ENCODE peak calls at places on chromosomes 6 and 20, in five cellular contexts. T is suprapubic skin, F is stomach, N is K562, E is HepG2. W is an unnamed sample. For H3K27me3, the result is how much of the 10 kb centered on the place peaks cover.

GRCh38 chr20:25579081-25579770 is 6.1 kb downstream of the NINL start:
- DNase-seq in T (no peak), F (no peak), N (no peak), E (peak), W (no peak)

GRCh38 chr6:71419954-71420692 is 131.5 kb downstream of the OGFRL1 start:
- DNase-seq in T (peak), F (peak), N (no peak), E (no peak), W (peak)

GRCh38 chr6:36197739-36198221 is 1.2 kb downstream of the BRPF3 start:
- DNase-seq in T (peak), F (no peak), N (peak), E (no peak), W (no peak)

GRCh38 chr6:54188832-54189231 is 77.6 kb downstream of the MLIP start:
- DNase-seq in T (no peak), F (no peak), N (no peak), E (no peak), W (no peak)

GRCh38 chr20:62734881-62735280 is 26.2 kb downstream of the NTSR1 start:
- DNase-seq in T (no peak), F (no peak), N (no peak), E (no peak), W (peak)

GRCh38 chr6:41551086-41551702 is 5.0 kb downstream of the FOXP4 start:
- DNase-seq in T (no peak), F (peak), N (no peak), E (no peak), W (no peak)

GRCh38 chr6:87501809-87502572 is 29.2 kb downstream of the SLC35A1 start:
- DNase-seq in T (no peak), F (no peak), N (no peak), E (peak), W (no peak)

GRCh38 chr6:3962897-3963296 is 113.7 kb downstream of the FAM50B start:
- DNase-seq in T (no peak), F (no peak), N (no peak), E (no peak), W (no peak)

GRCh38 chr6:131948221-131948661 is 2.9 kb downstream of the CCN2 start:
- DNase-seq in T (no peak), F (no peak), N (no peak), E (peak), W (no peak)
- TF ChIP-seq POLR2AphosphoS5 in T (no peak), F (no peak), N (no peak), E (peak), W (no peak)

DNA sequence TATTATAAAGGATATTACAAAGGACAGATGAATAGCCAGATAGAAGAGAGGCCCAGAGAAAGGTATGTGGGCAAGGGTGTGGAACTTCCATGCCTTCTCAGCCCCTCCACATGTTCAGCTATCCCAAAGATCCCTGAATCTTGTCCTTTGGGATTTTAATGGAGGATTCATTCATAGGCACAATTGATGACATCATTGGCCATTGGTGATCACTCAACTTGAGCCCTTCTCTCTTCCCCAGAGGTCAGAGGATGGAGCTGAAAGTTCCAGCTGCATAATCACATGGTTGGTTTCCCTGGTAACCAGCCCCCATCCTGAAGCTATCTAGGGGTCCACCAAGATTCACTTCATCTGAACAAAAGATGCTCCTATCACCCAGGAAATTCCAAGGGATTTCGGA is 2.1 kb downstream of the ECT2L start:
- DNase-seq in T (no peak), F (no peak), N (no peak), E (no peak), W (no peak)
- H3K27me3 ChIP-seq in T (under half), F (under half), N (under half), E (under half), W (under half)

GRCh38 chr6:9195322-9195721 is 760.0 kb upstream of the SLC35B3 start:
- DNase-seq in T (no peak), F (no peak), N (no peak), E (no peak), W (no peak)

GRCh38 chr6:9197726-9198125 is 762.4 kb upstream of the SLC35B3 start:
- DNase-seq in T (no peak), F (no peak), N (no peak), E (no peak), W (no peak)

GRCh38 chr6:9204171-9204570 is 768.8 kb upstream of the SLC35B3 start:
- DNase-seq in T (no peak), F (no peak), N (no peak), E (no peak), W (no peak)

GRCh38 chr6:9205645-9206044 is 770.3 kb upstream of the SLC35B3 start:
- DNase-seq in T (no peak), F (no peak), N (no peak), E (no peak), W (no peak)

GRCh38 chr6:9200712-9201111 is 765.4 kb upstream of the SLC35B3 start:
- DNase-seq in T (no peak), F (no peak), N (no peak), E (no peak), W (no peak)
- TF ChIP-seq POLR2AphosphoS5 in T (no peak), F (no peak), N (no peak), E (no peak), W (no peak)

GRCh38 chr6:8375916-8376315 is 59.4 kb downstream of the SLC35B3 start:
- DNase-seq in T (no peak), F (no peak), N (no peak), E (no peak), W (peak)
- H3K27me3 ChIP-seq in T (under half), F (under half), N (under half), E (under half), W (under half)